ENCODE peak calls at places on chromosomes 2 and 18, in four cellular contexts. One of them, this sample, is unnamed.

GRCh38 chr2:1766400-1766799 is 22.1 kb upstream of the PXDN start:
- DNase-seq in endothelial cell of umbilical vein: no peak
- DNase-seq in NB4: no peak
- DNase-seq in lower leg skin: peak
- DNase-seq in this sample: no peak

GRCh38 chr2:62577994-62578836 is 72.2 kb upstream of the TMEM17 start:
- DNase-seq in endothelial cell of umbilical vein: peak
- DNase-seq in NB4: no peak
- DNase-seq in lower leg skin: no peak
- DNase-seq in this sample: peak

GRCh38 chr2:191927991-191928390 is 81.1 kb upstream of the CAVIN2 start:
- DNase-seq in endothelial cell of umbilical vein: peak
- DNase-seq in NB4: peak
- DNase-seq in lower leg skin: no peak
- DNase-seq in this sample: no peak

GRCh38 chr2:54634564-54635511 is 88.6 kb upstream of the EML6 start:
- DNase-seq in endothelial cell of umbilical vein: peak
- DNase-seq in NB4: no peak
- DNase-seq in lower leg skin: no peak
- DNase-seq in this sample: no peak

GRCh38 chr18:62863629-62864028 is 148.3 kb downstream of the PHLPP1 start:
- DNase-seq in endothelial cell of umbilical vein: peak
- DNase-seq in NB4: peak
- DNase-seq in lower leg skin: no peak
- DNase-seq in this sample: no peak

GRCh38 chr2:236536727-236537398 is 32.8 kb upstream of the ACKR3 start:
- DNase-seq in endothelial cell of umbilical vein: no peak
- DNase-seq in NB4: no peak
- DNase-seq in lower leg skin: no peak
- DNase-seq in this sample: no peak

GRCh38 chr18:50312296-50313030 is 25.0 kb upstream of the CXXC1 start:
- DNase-seq in endothelial cell of umbilical vein: no peak
- DNase-seq in NB4: no peak
- DNase-seq in lower leg skin: no peak
- DNase-seq in this sample: no peak

GRCh38 chr2:60453896-60454295 is 99.6 kb downstream of the BCL11A start:
- DNase-seq in endothelial cell of umbilical vein: no peak
- DNase-seq in NB4: no peak
- DNase-seq in lower leg skin: no peak
- DNase-seq in this sample: no peak

GRCh38 chr2:138752231-138752956 is 27.8 kb downstream of the NXPH2 start:
- DNase-seq in endothelial cell of umbilical vein: no peak
- DNase-seq in NB4: no peak
- DNase-seq in lower leg skin: no peak
- DNase-seq in this sample: no peak

GRCh38 chr18:9140984-9141383 is 4.4 kb downstream of the ANKRD12 start:
- DNase-seq in endothelial cell of umbilical vein: no peak
- DNase-seq in NB4: no peak
- DNase-seq in lower leg skin: no peak
- DNase-seq in this sample: no peak

GRCh38 chr2:238709324-238709723 is 138.6 kb upstream of the TWIST2 start:
- DNase-seq in endothelial cell of umbilical vein: no peak
- DNase-seq in NB4: no peak
- DNase-seq in lower leg skin: no peak
- DNase-seq in this sample: no peak

GRCh38 chr18:45228989-45229388 is 386.3 kb upstream of the SLC14A2 start:
- DNase-seq in endothelial cell of umbilical vein: no peak
- DNase-seq in NB4: no peak
- DNase-seq in lower leg skin: no peak
- DNase-seq in this sample: no peak

GRCh38 chr2:190576565-190576964 is 42.0 kb upstream of the NEMP2 start:
- DNase-seq in endothelial cell of umbilical vein: no peak
- DNase-seq in NB4: no peak
- DNase-seq in lower leg skin: no peak
- DNase-seq in this sample: no peak

GRCh38 chr18:55587341-55588000 is 521 bp downstream of the TCF4 start:
- DNase-seq in endothelial cell of umbilical vein: peak
- DNase-seq in NB4: peak
- DNase-seq in lower leg skin: no peak
- DNase-seq in this sample: no peak

GRCh38 chr2:128442053-128442751 is 123.5 kb upstream of the HS6ST1 start:
- DNase-seq in endothelial cell of umbilical vein: no peak
- DNase-seq in NB4: peak
- DNase-seq in lower leg skin: peak
- DNase-seq in this sample: no peak

GRCh38 chr18:59898093-59898492 is 1.7 kb upstream of the PMAIP1 start:
- DNase-seq in endothelial cell of umbilical vein: no peak
- DNase-seq in NB4: no peak
- DNase-seq in lower leg skin: no peak
- DNase-seq in this sample: no peak

GRCh38 chr18:59897321-59897954 is 2.4 kb upstream of the PMAIP1 start:
- DNase-seq in endothelial cell of umbilical vein: no peak
- DNase-seq in NB4: no peak
- DNase-seq in lower leg skin: no peak
- DNase-seq in this sample: no peak

GRCh38 chr18:59898609-59899297 is 1.0 kb upstream of the PMAIP1 start:
- DNase-seq in endothelial cell of umbilical vein: no peak
- DNase-seq in NB4: no peak
- DNase-seq in lower leg skin: no peak
- DNase-seq in this sample: no peak

GRCh38 chr18:59900222-59901128 is 679 bp downstream of the PMAIP1 start:
- DNase-seq in endothelial cell of umbilical vein: peak
- DNase-seq in NB4: peak
- DNase-seq in lower leg skin: no peak
- DNase-seq in this sample: no peak

DNA sequence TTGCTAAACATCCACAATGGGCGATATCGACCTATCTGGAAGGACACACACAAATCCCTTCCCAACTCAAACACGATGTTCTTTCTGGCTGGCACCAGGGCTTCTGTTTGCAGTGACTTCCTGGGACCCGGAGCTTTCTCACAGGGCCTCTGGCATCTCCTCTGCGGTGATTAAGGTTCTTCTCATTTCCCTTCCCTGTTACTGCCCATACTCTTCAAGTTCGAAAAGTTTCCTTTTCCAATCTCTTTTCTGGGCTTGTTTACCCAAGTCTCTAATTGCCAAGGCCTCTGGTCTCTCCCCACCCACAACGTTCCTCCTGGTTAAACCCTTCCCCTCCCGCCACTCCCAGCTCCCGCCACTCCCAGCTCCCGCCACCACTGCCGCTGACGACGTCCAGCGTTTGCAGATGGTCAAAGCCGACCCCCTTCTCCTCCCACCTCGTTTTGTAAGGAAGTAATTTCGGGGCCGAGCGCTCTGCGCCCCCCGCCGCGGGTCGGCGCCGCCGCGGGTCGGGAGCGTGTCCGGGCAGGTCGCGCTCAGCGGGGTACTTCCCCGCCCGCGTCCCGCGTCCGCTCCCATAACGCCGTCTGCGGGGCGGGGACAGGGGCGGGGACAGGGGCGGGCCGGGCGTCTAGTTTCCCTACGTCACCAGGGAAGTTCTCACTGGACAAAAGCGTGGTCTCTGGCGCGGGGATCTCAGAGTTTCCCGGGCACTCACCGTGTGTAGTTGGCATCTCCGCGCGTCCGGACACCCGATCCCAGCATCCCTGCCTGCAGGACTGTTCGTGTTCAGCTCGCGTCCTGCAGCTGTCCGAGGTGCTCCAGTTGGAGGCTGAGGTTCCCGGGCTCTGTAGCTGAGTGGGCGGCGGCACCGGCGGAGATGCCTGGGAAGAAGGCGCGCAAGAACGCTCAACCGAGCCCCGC is at the start of gene PMAIP1:
- DNase-seq in endothelial cell of umbilical vein: peak
- DNase-seq in NB4: peak
- DNase-seq in lower leg skin: peak
- DNase-seq in this sample: peak
- TF ChIP-seq POLR2A in endothelial cell of umbilical vein: peak
- TF ChIP-seq POLR2A in NB4: peak
- TF ChIP-seq POLR2A in lower leg skin: no peak
- TF ChIP-seq POLR2A in this sample: peak

DNA sequence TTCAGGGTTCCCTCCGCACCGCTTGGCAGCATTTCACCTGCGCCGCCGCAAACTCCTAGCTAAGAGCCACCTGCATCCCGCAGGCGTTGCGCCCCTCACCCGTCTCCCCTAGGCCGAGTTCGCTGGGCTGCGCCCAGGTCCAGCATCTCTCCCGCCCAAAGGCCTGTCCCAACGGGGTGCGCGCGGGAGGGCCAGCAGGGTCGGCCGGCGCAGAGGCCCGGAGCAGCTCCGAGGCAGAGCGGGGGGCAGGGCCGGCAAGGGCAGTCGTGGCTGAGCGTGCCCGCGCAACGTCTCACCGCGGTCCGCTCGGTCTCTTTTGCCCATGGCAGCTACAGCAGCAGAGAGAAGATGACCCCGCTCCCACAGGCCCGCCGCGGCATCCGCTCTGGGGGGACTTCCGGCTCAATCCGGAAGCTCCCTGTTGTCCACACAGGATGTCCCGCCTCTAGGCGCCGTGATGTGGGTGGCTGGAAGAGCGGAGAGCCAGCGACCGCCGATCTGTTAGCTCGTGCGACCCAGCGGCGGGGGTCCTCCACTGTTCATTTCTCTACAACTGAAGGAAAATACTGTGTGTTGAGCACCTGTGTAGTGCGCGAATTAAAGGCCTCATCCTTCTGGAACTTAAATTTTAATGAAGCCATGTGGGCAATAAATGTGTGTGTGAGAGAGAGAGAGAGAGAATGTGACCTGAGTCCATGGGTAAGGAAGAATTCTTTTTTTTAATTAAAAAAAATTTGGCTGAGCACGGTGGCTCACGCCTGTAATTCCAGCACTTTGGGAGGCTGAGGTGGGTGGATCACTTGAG is at the start of gene ERCC3:
- DNase-seq in endothelial cell of umbilical vein: peak
- DNase-seq in NB4: peak
- DNase-seq in lower leg skin: peak
- DNase-seq in this sample: peak
- TF ChIP-seq POLR2A in endothelial cell of umbilical vein: peak
- TF ChIP-seq POLR2A in NB4: peak
- TF ChIP-seq POLR2A in lower leg skin: no peak
- TF ChIP-seq POLR2A in this sample: peak

GRCh38 chr18:712401-713134 is at the start of gene ENOSF1:
- DNase-seq in endothelial cell of umbilical vein: peak
- DNase-seq in NB4: peak
- DNase-seq in lower leg skin: peak
- DNase-seq in this sample: peak
- TF ChIP-seq POLR2A in endothelial cell of umbilical vein: peak
- TF ChIP-seq POLR2A in NB4: peak
- TF ChIP-seq POLR2A in lower leg skin: no peak
- TF ChIP-seq POLR2A in this sample: peak

DNA sequence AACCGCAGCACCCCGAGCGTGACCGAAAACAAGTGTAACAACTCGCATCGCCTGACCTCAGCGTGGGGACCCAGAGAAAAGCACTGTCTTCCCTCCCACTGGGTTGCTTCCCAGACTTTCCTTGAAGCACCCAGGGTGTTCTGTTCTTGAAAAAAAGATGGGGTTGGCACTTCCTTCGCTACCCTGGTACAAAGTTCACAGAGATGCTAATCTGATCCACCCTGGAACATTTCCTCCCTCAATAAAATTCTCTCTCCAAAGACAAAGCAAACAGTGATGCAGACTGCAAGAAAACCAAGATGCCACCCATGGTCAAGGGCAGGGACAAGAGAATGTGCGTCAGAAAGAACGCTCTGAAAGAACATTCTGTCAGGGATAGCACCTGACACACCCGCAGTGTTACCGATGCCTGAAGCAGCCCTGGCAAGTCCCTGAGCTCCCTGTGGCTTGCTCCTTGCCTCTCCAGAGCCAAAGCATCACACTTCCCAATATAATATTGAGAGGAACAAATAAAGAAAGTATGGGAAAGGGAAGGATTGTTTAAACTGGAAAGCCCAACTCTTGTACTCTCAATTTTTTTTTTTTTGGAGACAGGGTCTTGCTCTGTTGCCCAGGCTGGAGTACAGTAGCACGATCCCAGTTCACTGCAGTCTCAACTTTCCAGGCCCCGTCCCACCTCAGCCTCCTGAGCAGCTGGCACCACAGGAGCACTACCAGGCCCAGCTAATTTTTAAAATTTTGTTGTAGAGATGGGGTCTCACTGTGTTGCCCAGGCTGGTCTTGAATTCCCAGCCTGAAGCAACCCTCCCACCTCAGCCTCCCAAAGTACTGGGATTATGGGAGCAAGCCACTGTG is 70.7 kb downstream of the TBC1D8 start:
- DNase-seq in endothelial cell of umbilical vein: no peak
- DNase-seq in NB4: no peak
- DNase-seq in lower leg skin: no peak
- DNase-seq in this sample: no peak
- TF ChIP-seq POLR2A in endothelial cell of umbilical vein: no peak
- TF ChIP-seq POLR2A in NB4: no peak
- TF ChIP-seq POLR2A in lower leg skin: no peak
- TF ChIP-seq POLR2A in this sample: no peak

DNA sequence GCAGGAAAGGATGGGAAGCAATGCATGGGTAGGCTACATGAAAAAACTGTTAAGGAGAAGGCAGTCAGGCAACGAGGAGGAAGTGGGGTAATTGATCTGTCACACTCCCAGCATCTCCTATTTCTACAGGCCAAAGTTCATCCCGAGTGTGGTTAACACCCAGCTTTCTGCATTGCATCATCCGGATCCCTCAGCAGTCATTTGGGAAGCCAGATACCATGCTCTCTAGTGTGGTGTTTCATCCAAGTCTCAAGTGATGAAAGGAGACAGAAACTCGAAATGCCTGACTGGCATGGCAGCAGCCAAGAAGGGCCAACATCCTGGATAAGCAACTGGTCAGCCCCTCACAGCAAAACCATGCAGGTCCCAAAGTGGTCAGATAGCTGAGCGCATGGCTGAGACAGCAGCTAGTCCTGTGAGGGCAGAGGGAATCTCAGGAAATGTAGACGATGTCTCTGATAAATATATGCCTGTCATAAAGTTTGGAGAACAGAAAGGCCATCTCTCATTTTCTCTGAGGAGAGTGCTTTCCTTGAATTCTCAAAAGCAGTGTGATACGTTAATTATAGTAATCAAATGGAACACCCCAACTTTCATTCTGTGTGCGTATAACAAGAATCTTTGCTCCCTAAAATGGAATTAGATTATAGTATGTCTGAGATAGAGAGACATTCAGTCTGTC is 24.8 kb upstream of the HNRNPA3 start:
- DNase-seq in endothelial cell of umbilical vein: no peak
- DNase-seq in NB4: peak
- DNase-seq in lower leg skin: no peak
- DNase-seq in this sample: no peak
- TF ChIP-seq POLR2A in endothelial cell of umbilical vein: no peak
- TF ChIP-seq POLR2A in NB4: no peak
- TF ChIP-seq POLR2A in lower leg skin: no peak
- TF ChIP-seq POLR2A in this sample: no peak

GRCh38 chr2:231614559-231615057 is 21.9 kb downstream of the TEX44 start:
- DNase-seq in endothelial cell of umbilical vein: no peak
- DNase-seq in NB4: peak
- DNase-seq in lower leg skin: peak
- DNase-seq in this sample: no peak
- TF ChIP-seq POLR2A in endothelial cell of umbilical vein: no peak
- TF ChIP-seq POLR2A in NB4: peak
- TF ChIP-seq POLR2A in lower leg skin: no peak
- TF ChIP-seq POLR2A in this sample: no peak